ENCODE peak calls at places on chromosomes 11 and 22, in eight cellular contexts. M, L, Z, Q, R, Y, K and E are unnamed samples.

GRCh38 chr11:134592391-134592990 is 180.4 kb upstream of the B3GAT1 start:
- DNase-seq in M (peak; percentile 88), L (peak; percentile 21), Z (no peak), Q (peak; percentile 2), R (peak; percentile 45), Y (peak; percentile 15), K (peak; percentile 49), E (peak; percentile 68)

GRCh38 chr11:127000291-127000968 is at the start of gene KIRREL3:
- DNase-seq in M (peak; percentile 54), L (peak; percentile 33), Z (no peak), Q (no peak), R (no peak), Y (no peak), K (no peak), E (no peak)

GRCh38 chr22:22085702-22086500 is 103.3 kb upstream of the TOP3B start:
- DNase-seq in M (no peak), L (no peak), Z (no peak), Q (no peak), R (peak; percentile 76), Y (no peak), K (peak; percentile 15), E (peak; percentile 19)

GRCh38 chr11:46894506-46894905 is 23.8 kb downstream of the LRP4 start:
- DNase-seq in M (no peak), L (no peak), Z (no peak), Q (no peak), R (no peak), Y (no peak), K (no peak), E (no peak)

GRCh38 chr11:66530927-66531722 is 14.7 kb downstream of the ZDHHC24 start:
- DNase-seq in M (no peak), L (no peak), Z (no peak), Q (no peak), R (no peak), Y (no peak), K (no peak), E (no peak)

GRCh38 chr22:50674606-50675552 is 2.3 kb downstream of the SHANK3 start:
- DNase-seq in M (peak; percentile 90), L (peak; percentile 50), Z (no peak), Q (no peak), R (peak; percentile 18), Y (peak; percentile 32), K (peak; percentile 61), E (no peak)

GRCh38 chr22:28943501-28943879 is 60.1 kb downstream of the ZNRF3 start:
- DNase-seq in M (no peak), L (no peak), Z (no peak), Q (no peak), R (no peak), Y (no peak), K (no peak), E (peak; percentile 58)

GRCh38 chr11:130131957-130132850 is 27.4 kb upstream of the ST14 start:
- DNase-seq in M (peak; percentile 63), L (peak; percentile 61), Z (peak; percentile 15), Q (peak; percentile 83), R (peak; percentile 78), Y (peak; percentile 68), K (peak; percentile 53), E (peak; percentile 75)

GRCh38 chr22:35457729-35458546 is 58.0 kb downstream of the MCM5 start:
- DNase-seq in M (no peak), L (no peak), Z (no peak), Q (no peak), R (no peak), Y (no peak), K (no peak), E (no peak)

GRCh38 chr11:32198053-32198452 is 107.2 kb downstream of the RCN1 start:
- DNase-seq in M (no peak), L (no peak), Z (no peak), Q (no peak), R (no peak), Y (no peak), K (no peak), E (no peak)

GRCh38 chr11:116969694-116970093 is 128.5 kb downstream of the SIK3 start:
- DNase-seq in M (no peak), L (no peak), Z (no peak), Q (no peak), R (no peak), Y (no peak), K (no peak), E (no peak)

GRCh38 chr11:74577624-74578396 is 14.6 kb upstream of the POLD3 start:
- DNase-seq in M (no peak), L (no peak), Z (no peak), Q (no peak), R (no peak), Y (no peak), K (no peak), E (no peak)

GRCh38 chr11:59475176-59475575 is 2.1 kb downstream of the OR4D10 start:
- DNase-seq in M (no peak), L (no peak), Z (no peak), Q (no peak), R (no peak), Y (no peak), K (no peak), E (no peak)

GRCh38 chr11:117300301-117300700 is 9.2 kb downstream of the BACE1-AS start:
- DNase-seq in M (peak; percentile 63), L (no peak), Z (no peak), Q (no peak), R (no peak), Y (peak; percentile 52), K (no peak), E (no peak)

GRCh38 chr11:18696638-18697225 is 1.8 kb upstream of the TMEM86A start:
- DNase-seq in M (no peak), L (no peak), Z (no peak), Q (no peak), R (no peak), Y (no peak), K (no peak), E (no peak)

GRCh38 chr11:10979529-10979928 is 121.7 kb upstream of the ZBED5 start:
- DNase-seq in M (no peak), L (no peak), Z (no peak), Q (no peak), R (no peak), Y (no peak), K (no peak), E (peak; percentile 66)

GRCh38 chr11:105000167-105000566 is 22.8 kb downstream of the CASP5 start:
- DNase-seq in M (peak; percentile 47), L (peak; percentile 31), Z (no peak), Q (no peak), R (no peak), Y (peak; percentile 71), K (peak; percentile 37), E (peak; percentile 41)

DNA sequence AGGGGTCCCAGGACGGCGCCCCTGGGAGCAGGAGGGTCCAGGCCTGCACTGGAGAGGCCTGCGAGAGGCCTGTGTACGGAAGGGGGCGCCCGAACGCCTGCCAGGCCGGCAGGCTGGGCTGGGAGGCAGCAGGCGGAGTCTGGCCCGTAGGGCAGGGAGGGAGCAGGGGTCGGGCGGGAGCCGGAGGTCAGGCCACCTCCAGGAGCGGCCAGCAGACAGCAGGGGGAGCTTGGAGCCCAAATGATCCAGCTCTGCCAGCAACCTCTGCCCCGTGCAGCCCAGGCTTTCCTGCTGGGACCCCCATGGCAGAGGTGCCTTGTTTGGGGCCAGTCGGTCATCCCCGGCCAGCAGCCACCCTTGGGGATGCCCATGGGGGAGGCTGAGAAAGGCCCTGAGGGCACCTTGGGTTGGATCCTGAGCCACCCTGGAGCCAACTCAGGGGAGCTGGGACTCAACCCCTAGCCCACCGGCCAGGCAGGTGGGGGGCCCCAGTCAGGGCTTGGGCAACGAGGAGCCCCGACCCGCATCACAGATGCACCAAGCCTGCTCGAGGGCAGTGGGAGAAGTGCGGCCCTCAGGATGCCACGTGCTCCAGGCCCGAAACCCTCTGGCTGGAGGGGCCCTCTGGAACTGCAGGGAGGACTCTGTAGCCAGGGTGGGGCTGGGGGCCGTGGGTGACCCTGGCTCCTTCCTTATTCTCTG is 9.6 kb upstream of the SYT8 start:
- DNase-seq in M (peak; percentile 91), L (peak; percentile 70), Z (no peak), Q (no peak), R (peak; percentile 92), Y (peak; percentile 84), K (no peak), E (peak; percentile 43)
- TF ChIP-seq MAX in M (peak; percentile 58), L (no peak), Z (no peak), Q (no peak), R (no peak), Y (peak; percentile 57), K (no peak), E (no peak)

DNA sequence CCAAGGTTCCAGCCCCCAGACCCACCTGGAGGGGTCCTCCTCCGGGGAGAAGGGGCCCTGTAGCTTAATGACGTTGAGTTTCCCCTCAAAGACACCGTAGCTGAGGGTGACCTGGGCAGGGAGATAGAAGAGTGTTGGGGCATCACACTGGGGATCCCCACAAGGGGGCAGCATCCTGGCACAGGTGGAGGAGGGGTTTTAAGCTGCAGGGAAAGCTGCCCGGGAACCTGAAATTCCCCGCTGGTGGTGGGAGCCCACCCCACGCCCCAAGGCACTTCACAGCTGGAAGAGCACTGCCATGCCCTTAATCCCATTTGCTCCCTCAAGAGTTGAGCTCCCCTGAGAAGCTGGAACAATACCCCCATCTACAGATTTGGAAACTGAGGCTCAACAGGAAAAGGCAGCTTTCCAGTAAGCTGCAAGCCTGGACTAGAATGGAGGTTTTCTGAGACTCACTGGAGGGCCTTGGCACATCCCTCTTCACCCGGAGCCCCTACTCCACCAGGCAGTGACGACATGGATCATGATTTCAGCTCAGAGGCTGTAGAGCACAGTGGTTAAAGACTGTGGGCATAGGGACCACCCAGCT is 13.7 kb downstream of the MFNG start:
- DNase-seq in M (peak; percentile 83), L (peak; percentile 55), Z (no peak), Q (no peak), R (peak; percentile 54), Y (peak; percentile 46), K (no peak), E (peak; percentile 51)
- TF ChIP-seq CTCF in M (peak; percentile 89), L (peak; percentile 55), Z (peak; percentile 60), Q (peak; percentile 49), R (peak; percentile 49), Y (peak; percentile 88), K (peak; percentile 70), E (peak; percentile 84)

GRCh38 chr11:12403122-12403994 is 26.0 kb downstream of the PARVA start:
- DNase-seq in M (no peak), L (no peak), Z (no peak), Q (no peak), R (no peak), Y (no peak), K (no peak), E (no peak)

GRCh38 chr11:12404461-12404860 is 27.1 kb downstream of the PARVA start:
- DNase-seq in M (no peak), L (no peak), Z (no peak), Q (no peak), R (no peak), Y (no peak), K (no peak), E (no peak)

GRCh38 chr11:12402027-12402426 is 24.7 kb downstream of the PARVA start:
- DNase-seq in M (no peak), L (no peak), Z (no peak), Q (no peak), R (no peak), Y (no peak), K (no peak), E (no peak)

GRCh38 chr11:12402691-12403120 is 25.3 kb downstream of the PARVA start:
- DNase-seq in M (no peak), L (no peak), Z (no peak), Q (no peak), R (no peak), Y (no peak), K (no peak), E (no peak)

GRCh38 chr11:12403995-12404345 is 26.6 kb downstream of the PARVA start:
- DNase-seq in M (no peak), L (no peak), Z (no peak), Q (no peak), R (no peak), Y (no peak), K (no peak), E (no peak)
- TF ChIP-seq POLR2A in M (no peak), L (no peak), Z (no peak), Q (no peak), R (no peak), Y (no peak), K (no peak), E (no peak)

GRCh38 chr22:30265851-30266444 is 703 bp downstream of the OSM start:
- DNase-seq in M (no peak), L (no peak), Z (no peak), Q (no peak), R (peak; percentile 49), Y (no peak), K (no peak), E (peak; percentile 96)
- TF ChIP-seq MAX in M (no peak), L (no peak), Z (peak; percentile 67), Q (no peak), R (peak; percentile 7), Y (no peak), K (no peak), E (peak; percentile 96)